ENCODE peak calls at places on chromosomes 4 and X, in six cellular contexts. One of them, this sample, is unnamed.

GRCh38 chrX:121649414-121649813 is 602.0 kb downstream of the GLUD2 start:
- DNase-seq in body of pancreas: no peak
- DNase-seq in heart left ventricle: no peak
- DNase-seq in cardiac muscle cell: no peak
- DNase-seq in B cell: no peak
- DNase-seq in MCF 10A: no peak
- DNase-seq in this sample: no peak

GRCh38 chrX:18353931-18354368 is 538 bp downstream of the SCML2 start:
- DNase-seq in cardiac muscle cell: peak; percentile 38
- DNase-seq in B cell: peak; percentile 60
- DNase-seq in MCF 10A: no peak
- DNase-seq in heart left ventricle: no peak
- DNase-seq in body of pancreas: peak; percentile 1
- DNase-seq in this sample: peak; percentile 18

GRCh38 chr4:81627617-81628016 is 155.9 kb upstream of the RASGEF1B start:
- DNase-seq in heart left ventricle: no peak
- DNase-seq in B cell: no peak
- DNase-seq in cardiac muscle cell: no peak
- DNase-seq in body of pancreas: no peak
- DNase-seq in MCF 10A: no peak
- DNase-seq in this sample: no peak

GRCh38 chr4:39514888-39515401 is 12.3 kb downstream of the UGDH start:
- DNase-seq in B cell: no peak
- DNase-seq in cardiac muscle cell: no peak
- DNase-seq in heart left ventricle: no peak
- DNase-seq in MCF 10A: peak; percentile 80
- DNase-seq in body of pancreas: peak; percentile 86
- DNase-seq in this sample: no peak

GRCh38 chr4:176668324-176668723 is 124.4 kb downstream of the VEGFC start:
- DNase-seq in B cell: no peak
- DNase-seq in cardiac muscle cell: no peak
- DNase-seq in MCF 10A: no peak
- DNase-seq in body of pancreas: no peak
- DNase-seq in heart left ventricle: no peak
- DNase-seq in this sample: no peak

GRCh38 chr4:72997409-72997808 is 72.1 kb downstream of the COX18 start:
- DNase-seq in heart left ventricle: no peak
- DNase-seq in MCF 10A: peak; percentile 75
- DNase-seq in B cell: no peak
- DNase-seq in body of pancreas: no peak
- DNase-seq in cardiac muscle cell: no peak
- DNase-seq in this sample: no peak

GRCh38 chr4:139188648-139189416 is 11.8 kb upstream of the ELF2 start:
- DNase-seq in heart left ventricle: no peak
- DNase-seq in MCF 10A: no peak
- DNase-seq in B cell: no peak
- DNase-seq in body of pancreas: peak; percentile 12
- DNase-seq in cardiac muscle cell: no peak
- DNase-seq in this sample: no peak

GRCh38 chr4:76803522-76803921 is 94.4 kb downstream of the SOWAHB start:
- DNase-seq in heart left ventricle: no peak
- DNase-seq in body of pancreas: no peak
- DNase-seq in cardiac muscle cell: no peak
- DNase-seq in B cell: no peak
- DNase-seq in MCF 10A: peak; percentile 95
- DNase-seq in this sample: no peak

GRCh38 chrX:112341598-112341997 is 259.0 kb upstream of the TRPC5 start:
- DNase-seq in body of pancreas: no peak
- DNase-seq in MCF 10A: peak; percentile 61
- DNase-seq in heart left ventricle: no peak
- DNase-seq in B cell: no peak
- DNase-seq in cardiac muscle cell: no peak
- DNase-seq in this sample: no peak

GRCh38 chrX:15474058-15474457 is 19.1 kb downstream of the PIR start:
- DNase-seq in heart left ventricle: no peak
- DNase-seq in B cell: no peak
- DNase-seq in cardiac muscle cell: no peak
- DNase-seq in MCF 10A: no peak
- DNase-seq in body of pancreas: no peak
- DNase-seq in this sample: no peak

GRCh38 chr4:174263445-174263736 is 20.1 kb downstream of the FBXO8 start:
- DNase-seq in heart left ventricle: no peak
- DNase-seq in cardiac muscle cell: no peak
- DNase-seq in MCF 10A: no peak
- DNase-seq in body of pancreas: no peak
- DNase-seq in B cell: no peak
- DNase-seq in this sample: no peak

GRCh38 chr4:153207561-153207960 is 3.3 kb downstream of the TRIM2 start:
- DNase-seq in cardiac muscle cell: peak; percentile 62
- DNase-seq in heart left ventricle: peak; percentile 38
- DNase-seq in MCF 10A: peak; percentile 46
- DNase-seq in B cell: no peak
- DNase-seq in body of pancreas: peak; percentile 53
- DNase-seq in this sample: peak; percentile 47

GRCh38 chr4:2787230-2788100 is 5.4 kb upstream of the SH3BP2 start:
- DNase-seq in B cell: peak; percentile 84
- DNase-seq in cardiac muscle cell: no peak
- DNase-seq in body of pancreas: peak; percentile 65
- DNase-seq in heart left ventricle: peak; percentile 52
- DNase-seq in MCF 10A: no peak
- DNase-seq in this sample: no peak

GRCh38 chr4:173002840-173003561 is 165.6 kb upstream of the GALNT7 start:
- DNase-seq in B cell: no peak
- DNase-seq in heart left ventricle: no peak
- DNase-seq in cardiac muscle cell: no peak
- DNase-seq in MCF 10A: no peak
- DNase-seq in body of pancreas: no peak
- DNase-seq in this sample: no peak

GRCh38 chrX:123085311-123085940 is 98.7 kb upstream of the GRIA3 start:
- DNase-seq in heart left ventricle: no peak
- DNase-seq in B cell: no peak
- DNase-seq in body of pancreas: no peak
- DNase-seq in MCF 10A: no peak
- DNase-seq in cardiac muscle cell: no peak
- DNase-seq in this sample: no peak

GRCh38 chrX:10197597-10198210 is 40.9 kb downstream of the CLCN4 start:
- DNase-seq in body of pancreas: no peak
- DNase-seq in MCF 10A: no peak
- DNase-seq in heart left ventricle: peak; percentile 28
- DNase-seq in B cell: no peak
- DNase-seq in cardiac muscle cell: no peak
- DNase-seq in this sample: no peak

GRCh38 chrX:38804481-38805293 is 3.4 kb downstream of the MID1IP1 start:
- DNase-seq in cardiac muscle cell: peak; percentile 55
- DNase-seq in body of pancreas: peak; percentile 28
- DNase-seq in B cell: peak; percentile 30
- DNase-seq in MCF 10A: peak; percentile 43
- DNase-seq in heart left ventricle: peak; percentile 22
- DNase-seq in this sample: no peak

GRCh38 chrX:119790977-119791436 is 423 bp downstream of the RPL39 start:
- DNase-seq in body of pancreas: peak; percentile 31
- DNase-seq in heart left ventricle: peak; percentile 20
- DNase-seq in MCF 10A: peak; percentile 46
- DNase-seq in cardiac muscle cell: peak; percentile 17
- DNase-seq in B cell: no peak
- DNase-seq in this sample: peak; percentile 1

GRCh38 chr4:94436512-94436911 is 15.2 kb upstream of the PDLIM5 start:
- DNase-seq in heart left ventricle: no peak
- DNase-seq in MCF 10A: no peak
- DNase-seq in B cell: no peak
- DNase-seq in body of pancreas: no peak
- DNase-seq in cardiac muscle cell: no peak
- DNase-seq in this sample: no peak

GRCh38 chr4:183029365-183029764 is 69.7 kb upstream of the WWC2 start:
- DNase-seq in B cell: no peak
- DNase-seq in body of pancreas: no peak
- DNase-seq in cardiac muscle cell: no peak
- DNase-seq in MCF 10A: no peak
- DNase-seq in heart left ventricle: no peak
- DNase-seq in this sample: no peak

GRCh38 chr4:1092026-1092982 is 21.1 kb downstream of the RNF212 start:
- DNase-seq in body of pancreas: no peak
- DNase-seq in heart left ventricle: no peak
- DNase-seq in MCF 10A: no peak
- DNase-seq in B cell: no peak
- DNase-seq in cardiac muscle cell: no peak
- DNase-seq in this sample: no peak

GRCh38 chr4:89316931-89317366 is 9.3 kb upstream of the GPRIN3 start:
- DNase-seq in MCF 10A: peak; percentile 40
- DNase-seq in B cell: no peak
- DNase-seq in body of pancreas: peak; percentile 13
- DNase-seq in heart left ventricle: no peak
- DNase-seq in cardiac muscle cell: no peak
- DNase-seq in this sample: no peak

GRCh38 chr4:20512053-20512810 is 188.0 kb upstream of the PACRGL start:
- DNase-seq in B cell: no peak
- DNase-seq in MCF 10A: no peak
- DNase-seq in body of pancreas: no peak
- DNase-seq in cardiac muscle cell: no peak
- DNase-seq in heart left ventricle: no peak
- DNase-seq in this sample: no peak

GRCh38 chr4:33323393-33323792 is 2603.2 kb downstream of the PCDH7 start:
- DNase-seq in heart left ventricle: no peak
- DNase-seq in B cell: no peak
- DNase-seq in body of pancreas: no peak
- DNase-seq in cardiac muscle cell: no peak
- DNase-seq in MCF 10A: no peak
- DNase-seq in this sample: no peak

GRCh38 chrX:78513996-78514745 is 145.0 kb downstream of the RTL3 start:
- DNase-seq in cardiac muscle cell: no peak
- DNase-seq in body of pancreas: no peak
- DNase-seq in MCF 10A: no peak
- DNase-seq in heart left ventricle: no peak
- DNase-seq in B cell: no peak
- DNase-seq in this sample: no peak

GRCh38 chrX:78517124-78517523 is 142.0 kb downstream of the RTL3 start:
- DNase-seq in heart left ventricle: no peak
- DNase-seq in body of pancreas: no peak
- DNase-seq in B cell: no peak
- DNase-seq in MCF 10A: no peak
- DNase-seq in cardiac muscle cell: no peak
- DNase-seq in this sample: no peak

DNA sequence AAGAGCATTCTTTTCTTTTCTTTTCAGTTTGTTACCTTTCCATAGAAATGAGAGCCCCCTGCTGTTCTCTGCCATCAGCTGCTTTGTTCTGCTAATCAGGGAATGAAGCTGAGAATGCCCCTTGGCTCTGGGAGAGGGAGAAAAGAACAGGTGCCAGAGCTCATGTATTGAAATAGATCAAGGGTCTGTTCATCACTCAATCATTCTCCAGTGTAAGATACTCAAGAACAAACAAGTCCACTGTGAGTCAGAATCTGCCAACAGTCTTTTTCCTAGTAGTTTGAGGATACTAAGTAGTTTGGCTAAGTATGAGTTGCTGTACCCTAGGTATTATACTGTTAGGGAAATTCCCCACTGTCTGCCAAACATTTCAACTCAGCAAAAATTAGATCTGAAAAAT is 144.3 kb downstream of the RTL3 start:
- DNase-seq in MCF 10A: peak; percentile 13
- DNase-seq in heart left ventricle: no peak
- DNase-seq in B cell: no peak
- DNase-seq in cardiac muscle cell: peak; percentile 56
- DNase-seq in body of pancreas: no peak
- DNase-seq in this sample: no peak
- TF ChIP-seq CTCF in MCF 10A: no peak
- TF ChIP-seq CTCF in heart left ventricle: no peak
- TF ChIP-seq CTCF in B cell: no peak
- TF ChIP-seq CTCF in cardiac muscle cell: peak; percentile 8
- TF ChIP-seq CTCF in body of pancreas: no peak
- TF ChIP-seq CTCF in this sample: no peak

GRCh38 chrX:13898603-13899002 is 81.7 kb upstream of the GPM6B start:
- DNase-seq in heart left ventricle: no peak
- DNase-seq in body of pancreas: no peak
- DNase-seq in cardiac muscle cell: no peak
- DNase-seq in MCF 10A: peak; percentile 87
- DNase-seq in B cell: no peak
- DNase-seq in this sample: no peak

GRCh38 chrX:13898084-13898483 is 81.2 kb upstream of the GPM6B start:
- DNase-seq in cardiac muscle cell: peak; percentile 1
- DNase-seq in body of pancreas: peak; percentile 3
- DNase-seq in B cell: no peak
- DNase-seq in MCF 10A: peak; percentile 62
- DNase-seq in heart left ventricle: peak; percentile 22
- DNase-seq in this sample: no peak

GRCh38 chrX:13894888-13895564 is 78.1 kb upstream of the GPM6B start:
- DNase-seq in body of pancreas: no peak
- DNase-seq in cardiac muscle cell: no peak
- DNase-seq in MCF 10A: peak; percentile 55
- DNase-seq in B cell: no peak
- DNase-seq in heart left ventricle: no peak
- DNase-seq in this sample: no peak

GRCh38 chrX:13899607-13900006 is 82.7 kb upstream of the GPM6B start:
- DNase-seq in MCF 10A: peak; percentile 99
- DNase-seq in B cell: no peak
- DNase-seq in cardiac muscle cell: no peak
- DNase-seq in heart left ventricle: no peak
- DNase-seq in body of pancreas: peak; percentile 79
- DNase-seq in this sample: no peak

GRCh38 chrX:13897571-13897970 is 80.7 kb upstream of the GPM6B start:
- DNase-seq in MCF 10A: no peak
- DNase-seq in B cell: no peak
- DNase-seq in body of pancreas: no peak
- DNase-seq in heart left ventricle: no peak
- DNase-seq in cardiac muscle cell: no peak
- DNase-seq in this sample: no peak
- TF ChIP-seq CTCF in MCF 10A: no peak
- TF ChIP-seq CTCF in B cell: no peak
- TF ChIP-seq CTCF in body of pancreas: no peak
- TF ChIP-seq CTCF in heart left ventricle: no peak
- TF ChIP-seq CTCF in cardiac muscle cell: no peak
- TF ChIP-seq CTCF in this sample: no peak

DNA sequence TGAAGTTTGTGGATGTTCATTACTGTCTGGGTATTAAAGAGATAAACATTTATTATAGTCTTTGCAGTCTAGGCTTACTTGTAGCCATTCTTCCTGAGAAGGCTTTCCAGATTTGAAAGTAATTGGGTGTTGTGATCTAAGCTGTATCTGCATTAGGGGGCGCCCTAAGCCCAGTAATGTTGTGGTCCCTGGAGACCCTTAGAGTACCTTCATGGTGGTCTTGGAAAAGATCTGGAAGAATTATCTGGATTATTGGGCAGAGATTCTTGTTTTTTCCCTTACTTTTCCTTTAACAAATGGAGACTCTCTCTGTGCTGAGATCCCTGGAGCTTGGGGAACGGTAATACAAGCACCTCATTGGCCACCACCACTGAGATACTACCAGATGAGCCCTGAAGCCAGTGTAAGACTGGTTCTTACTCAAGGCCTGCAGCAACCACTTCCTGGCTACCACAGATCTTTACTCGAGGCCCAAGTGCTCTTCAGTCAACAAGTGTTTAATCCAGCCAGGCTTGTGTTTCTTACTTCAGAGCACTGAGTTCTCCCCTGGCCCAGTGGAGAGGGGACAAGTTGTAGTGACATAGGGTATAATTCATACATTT is 63.1 kb downstream of the RTL3 start:
- DNase-seq in heart left ventricle: no peak
- DNase-seq in MCF 10A: peak; percentile 4
- DNase-seq in B cell: no peak
- DNase-seq in cardiac muscle cell: peak; percentile 9
- DNase-seq in body of pancreas: no peak
- DNase-seq in this sample: peak; percentile 33
- TF ChIP-seq CTCF in heart left ventricle: no peak
- TF ChIP-seq CTCF in MCF 10A: no peak
- TF ChIP-seq CTCF in B cell: no peak
- TF ChIP-seq CTCF in cardiac muscle cell: peak; percentile 37
- TF ChIP-seq CTCF in body of pancreas: no peak
- TF ChIP-seq CTCF in this sample: no peak

GRCh38 chrX:107968623-107969022 is 13.5 kb downstream of the TEX13B start:
- DNase-seq in MCF 10A: no peak
- DNase-seq in body of pancreas: no peak
- DNase-seq in B cell: no peak
- DNase-seq in cardiac muscle cell: no peak
- DNase-seq in heart left ventricle: no peak
- DNase-seq in this sample: no peak
- TF ChIP-seq CTCF in MCF 10A: no peak
- TF ChIP-seq CTCF in body of pancreas: no peak
- TF ChIP-seq CTCF in B cell: no peak
- TF ChIP-seq CTCF in cardiac muscle cell: no peak
- TF ChIP-seq CTCF in heart left ventricle: no peak
- TF ChIP-seq CTCF in this sample: no peak